ENCODE peak calls at places on chromosome 1, in five cellular contexts. J, T, D, W and O are unnamed samples.

GRCh38 chr1:224203243-224204016 is 20.4 kb downstream of the DEGS1 start:
- DNase-seq in J (peak), T (peak), D (peak), W (peak), O (peak)

GRCh38 chr1:1157914-1158710 is 15.6 kb upstream of the TTLL10 start:
- DNase-seq in J (peak), T (peak), D (no peak), W (peak), O (peak)

GRCh38 chr1:31381394-31382287 is 8.8 kb upstream of the FABP3 start:
- DNase-seq in J (no peak), T (peak), D (no peak), W (peak), O (no peak)

GRCh38 chr1:66916320-66916719 is 8.3 kb downstream of the DNAI4 start:
- DNase-seq in J (no peak), T (no peak), D (no peak), W (no peak), O (peak)

GRCh38 chr1:155504207-155504606 is 58.4 kb downstream of the ASH1L start:
- DNase-seq in J (peak), T (peak), D (no peak), W (no peak), O (peak)

GRCh38 chr1:205983925-205984725 is 19.1 kb downstream of the RAB7B start:
- DNase-seq in J (peak), T (peak), D (peak), W (peak), O (peak)

GRCh38 chr1:53554592-53555305 is 95.5 kb downstream of the DMRTB1 start:
- DNase-seq in J (no peak), T (no peak), D (no peak), W (no peak), O (no peak)

GRCh38 chr1:6001992-6002576 is 9.9 kb upstream of the NPHP4 start:
- DNase-seq in J (no peak), T (no peak), D (no peak), W (peak), O (no peak)

GRCh38 chr1:226738421-226738994 is 574 bp downstream of the ITPKB start:
- DNase-seq in J (peak), T (peak), D (no peak), W (peak), O (peak)

GRCh38 chr1:214146523-214146922 is 134.4 kb upstream of the SMYD2 start:
- DNase-seq in J (no peak), T (no peak), D (no peak), W (peak), O (peak)

GRCh38 chr1:23525558-23526174 is 5.4 kb downstream of the E2F2 start:
- DNase-seq in J (no peak), T (no peak), D (peak), W (no peak), O (no peak)